ENCODE peak calls at places on chromosomes 4 and X, in ten cellular contexts. M is posterior cingulate gyrus; N is activated CD4-positive, alpha-beta T cell treated with anti-CD3 and anti-CD28 coated beads, Interleukin-2, amount 10 ng/mL, durations not matched to agents 24 days and 14 days; F is AG10803; Q is stimulated activated CD8-positive, alpha-beta memory T cell treated with anti-CD3 and anti-CD28 coated beads, Interleukin-7, amount 100 ng/mL, for 24 hours; L is HEK293T; X is cardiac fibroblast; S is upper lobe of right lung; Z is activated T-cell treated with anti-CD3 and anti-CD28 coated beads, Interleukin-2, amount 50 U/mL, for 48 hours; Y is SK-MEL-5. A is an unnamed sample.

GRCh38 chrX:132292753-132293152 is 73.5 kb upstream of the RAP2C start:
- DNase-seq in Z (no peak), X (peak), S (no peak), M (no peak), L (peak), Q (no peak), N (peak), Y (peak), F (peak), A (peak)

GRCh38 chr4:75211422-75211821 is 278.5 kb downstream of the PARM1 start:
- DNase-seq in S (no peak), M (no peak), L (no peak), N (no peak), Y (no peak), Z (no peak), Q (no peak), F (no peak), X (no peak), A (no peak)

GRCh38 chr4:154732669-154733068 is 11.1 kb upstream of the LRAT start:
- DNase-seq in X (no peak), Q (no peak), L (no peak), F (no peak), Y (no peak), Z (no peak), S (no peak), M (no peak), N (no peak), A (no peak)

GRCh38 chrX:69807400-69807799 is 191.5 kb downstream of the EDA start:
- DNase-seq in N (no peak), Q (no peak), F (no peak), L (no peak), S (no peak), M (no peak), Y (no peak), X (no peak), Z (no peak), A (no peak)

GRCh38 chr4:161287678-161288352 is 876.0 kb downstream of the FSTL5 start:
- DNase-seq in N (no peak), Z (no peak), Q (no peak), L (peak), F (no peak), X (no peak), S (no peak), M (no peak), Y (no peak), A (no peak)

GRCh38 chr4:87058272-87059073 is 123.7 kb downstream of the AFF1 start:
- DNase-seq in F (no peak), L (peak), S (peak), M (peak), Y (peak), Z (peak), X (no peak), Q (peak), N (no peak), A (no peak)

GRCh38 chr4:138184881-138185280 is 57.3 kb downstream of the SLC7A11 start:
- DNase-seq in X (peak), F (no peak), L (no peak), N (no peak), Q (no peak), Y (no peak), M (no peak), Z (no peak), S (no peak), A (no peak)

GRCh38 chr4:8917868-8918783 is 46.5 kb upstream of the HMX1 start:
- DNase-seq in M (peak), L (peak), F (peak), N (peak), Q (peak), X (peak), Z (peak), Y (peak), S (peak), A (peak)

GRCh38 chr4:119113033-119113655 is 22.5 kb upstream of the MYOZ2 start:
- DNase-seq in X (peak), Y (peak), L (no peak), N (no peak), F (peak), Z (no peak), Q (no peak), M (no peak), S (no peak), A (no peak)

GRCh38 chr4:102525099-102525498 is 23.9 kb downstream of the NFKB1 start:
- DNase-seq in L (no peak), N (no peak), M (no peak), F (peak), X (peak), S (no peak), Z (no peak), Q (no peak), Y (no peak), A (no peak)

GRCh38 chr4:128635141-128635911 is 174.2 kb upstream of the JADE1 start:
- DNase-seq in Q (no peak), Y (peak), L (no peak), N (no peak), Z (no peak), X (peak), S (peak), M (peak), F (peak), A (peak)

GRCh38 chr4:13521047-13521446 is 23.3 kb downstream of the NKX3-2 start:
- DNase-seq in M (no peak), N (peak), X (no peak), Y (no peak), S (no peak), Z (no peak), L (no peak), Q (no peak), F (no peak), A (no peak)

GRCh38 chrX:47573334-47574095 is 8.7 kb upstream of the TIMP1 start:
- DNase-seq in X (peak), L (no peak), M (no peak), N (no peak), Y (no peak), S (no peak), F (peak), Z (no peak), Q (no peak), A (peak)

GRCh38 chr4:25953740-25954139 is 39.7 kb downstream of the SMIM20 start:
- DNase-seq in Z (no peak), Q (no peak), N (no peak), Y (no peak), M (peak), X (peak), L (no peak), S (no peak), F (no peak), A (no peak)